ENCODE peak calls at places on chromosome 1, in six cellular contexts. D is A549, P is GM23248, J is GM23338, G is SJSA1, H is coronary artery. B is an unnamed sample.

GRCh38 chr1:154970631-154971340 is at the start of gene SHC1:
- DNase-seq in D (peak), P (peak), J (peak), G (peak), H (peak), B (peak)

GRCh38 chr1:34977210-34977471 is 8.0 kb downstream of the TMEM35B start:
- DNase-seq in D (no peak), P (no peak), J (no peak), G (no peak), H (no peak), B (no peak)

GRCh38 chr1:243742814-243743213 is 107.2 kb downstream of the AKT3 start:
- DNase-seq in D (no peak), P (peak), J (no peak), G (peak), H (no peak), B (no peak)

GRCh38 chr1:26044971-26045711 is 777 bp downstream of the SLC30A2 start:
- DNase-seq in D (no peak), P (no peak), J (peak), G (no peak), H (no peak), B (no peak)

GRCh38 chr1:7856345-7856744 is 3.5 kb upstream of the UTS2 start:
- DNase-seq in D (no peak), P (no peak), J (peak), G (no peak), H (no peak), B (no peak)

GRCh38 chr1:155080250-155081228 is 1.9 kb downstream of the EFNA3 start:
- DNase-seq in D (no peak), P (peak), J (peak), G (no peak), H (no peak), B (no peak)

GRCh38 chr1:234713859-234714258 is 103.9 kb upstream of the IRF2BP2 start:
- DNase-seq in D (no peak), P (no peak), J (no peak), G (no peak), H (no peak), B (no peak)

GRCh38 chr1:7356079-7356478 is 415.0 kb upstream of the VAMP3 start:
- DNase-seq in D (no peak), P (no peak), J (no peak), G (no peak), H (no peak), B (no peak)

GRCh38 chr1:68585371-68585770 is 88.5 kb upstream of the DEPDC1 start:
- DNase-seq in D (no peak), P (no peak), J (no peak), G (no peak), H (no peak), B (no peak)

GRCh38 chr1:75954594-75954993 is 22.4 kb upstream of the ASB17 start:
- DNase-seq in D (peak), P (peak), J (no peak), G (no peak), H (no peak), B (no peak)

GRCh38 chr1:233295775-233296322 is 324 bp upstream of the PCNX2 start:
- DNase-seq in D (no peak), P (peak), J (no peak), G (peak), H (no peak), B (no peak)
- H3K27ac ChIP-seq in D (peak), P (no peak), J (peak), G (peak), H (no peak), B (no peak)

GRCh38 chr1:52662645-52663313 is 29.8 kb downstream of the SHISAL2A start:
- DNase-seq in D (peak), P (peak), J (peak), G (peak), H (no peak), B (no peak)
- H3K27ac ChIP-seq in D (peak), P (no peak), J (peak), G (peak), H (no peak), B (no peak)

DNA sequence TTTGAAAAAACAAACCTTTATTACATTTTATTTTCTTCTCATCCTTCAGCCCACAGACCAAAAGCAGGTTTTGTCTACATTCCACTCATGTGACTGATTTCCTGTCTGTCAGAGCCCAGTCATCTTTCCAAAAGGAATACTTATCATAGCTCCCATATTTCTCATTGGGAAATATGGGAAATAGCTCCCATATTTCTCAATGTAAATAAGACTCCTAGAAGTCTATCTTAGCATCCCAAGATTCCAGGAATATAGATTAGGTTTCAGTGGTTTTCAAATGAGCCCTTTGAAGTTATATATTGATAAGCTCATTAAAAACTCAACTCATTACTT is 19.1 kb upstream of the NRDC start:
- DNase-seq in D (peak), P (peak), J (no peak), G (peak), H (no peak), B (no peak)
- H3K27ac ChIP-seq in D (peak), P (peak), J (peak), G (peak), H (no peak), B (no peak)

DNA sequence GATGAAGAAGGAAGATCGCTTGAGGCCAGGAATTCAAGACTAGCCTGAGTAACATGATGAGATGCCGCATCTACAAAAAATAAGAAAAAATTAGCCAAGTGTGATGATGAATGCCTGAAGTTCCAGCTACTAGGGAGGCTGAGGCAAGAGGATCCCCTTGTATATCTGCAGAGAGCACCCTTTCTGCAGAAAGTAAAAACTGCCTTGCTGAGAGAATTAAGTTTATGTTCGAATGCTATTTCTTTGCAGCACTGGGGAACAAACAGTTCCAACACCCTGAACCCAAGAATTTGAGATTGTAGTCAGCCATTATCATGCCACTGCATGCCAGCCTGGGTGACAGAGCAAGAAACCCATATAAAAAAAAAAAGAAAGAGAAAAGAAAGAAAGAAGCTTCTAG is 20.6 kb upstream of the KCNT2 start:
- DNase-seq in D (no peak), P (no peak), J (no peak), G (no peak), H (no peak), B (no peak)
- H3K27ac ChIP-seq in D (no peak), P (no peak), J (no peak), G (no peak), H (no peak), B (no peak)

GRCh38 chr1:36239941-36240637 is 15.8 kb downstream of the THRAP3 start:
- DNase-seq in D (no peak), P (no peak), J (no peak), G (no peak), H (no peak), B (no peak)
- H3K27ac ChIP-seq in D (no peak), P (peak), J (no peak), G (no peak), H (no peak), B (no peak)

GRCh38 chr1:37277366-37277765 is 197.0 kb upstream of the ZC3H12A start:
- DNase-seq in D (no peak), P (no peak), J (no peak), G (no peak), H (no peak), B (no peak)

GRCh38 chr1:37272626-37273025 is 201.8 kb upstream of the ZC3H12A start:
- DNase-seq in D (no peak), P (no peak), J (no peak), G (no peak), H (no peak), B (no peak)

GRCh38 chr1:37274491-37274890 is 199.9 kb upstream of the ZC3H12A start:
- DNase-seq in D (no peak), P (no peak), J (peak), G (no peak), H (no peak), B (no peak)

GRCh38 chr1:37270639-37271038 is 203.7 kb upstream of the ZC3H12A start:
- DNase-seq in D (no peak), P (no peak), J (no peak), G (no peak), H (no peak), B (no peak)

GRCh38 chr1:37274896-37275631 is 199.3 kb upstream of the ZC3H12A start:
- DNase-seq in D (no peak), P (peak), J (peak), G (no peak), H (no peak), B (no peak)
- H3K27ac ChIP-seq in D (no peak), P (no peak), J (no peak), G (no peak), H (no peak), B (no peak)

GRCh38 chr1:203914292-203914691 is 52.9 kb downstream of the SNRPE start:
- DNase-seq in D (no peak), P (no peak), J (no peak), G (no peak), H (no peak), B (no peak)
- H3K27ac ChIP-seq in D (no peak), P (no peak), J (no peak), G (no peak), H (no peak), B (no peak)

GRCh38 chr1:9388628-9389184 is 96.0 kb downstream of the SPSB1 start:
- DNase-seq in D (peak), P (peak), J (no peak), G (no peak), H (peak), B (peak)

GRCh38 chr1:9382923-9383491 is 90.3 kb downstream of the SPSB1 start:
- DNase-seq in D (no peak), P (no peak), J (no peak), G (no peak), H (no peak), B (no peak)

GRCh38 chr1:9385801-9386573 is 93.3 kb downstream of the SPSB1 start:
- DNase-seq in D (no peak), P (no peak), J (no peak), G (no peak), H (no peak), B (peak)

GRCh38 chr1:9384751-9385245 is 92.1 kb downstream of the SPSB1 start:
- DNase-seq in D (peak), P (peak), J (no peak), G (no peak), H (no peak), B (no peak)

GRCh38 chr1:9384128-9384527 is 91.4 kb downstream of the SPSB1 start:
- DNase-seq in D (no peak), P (no peak), J (no peak), G (no peak), H (no peak), B (no peak)
- H3K27ac ChIP-seq in D (peak), P (no peak), J (no peak), G (no peak), H (peak), B (peak)

B was measured in substantia nigra.